ENCODE peak calls at places on chromosome 22, in four cellular contexts. Y is IMR-90, F is uterus, J is right lobe of liver. L is an unnamed sample. For H3K27me3, the result is how much of the 10 kb centered on the place peaks cover.

GRCh38 chr22:50136431-50137047 is 34.0 kb upstream of the PANX2 start:
- DNase-seq in Y (no peak), F (no peak), J (no peak), L (no peak)

GRCh38 chr22:49418341-49418894 is 409.3 kb downstream of the BRD1 start:
- DNase-seq in Y (no peak), F (no peak), J (no peak), L (no peak)

GRCh38 chr22:40244586-40244985 is 66.9 kb downstream of the TNRC6B start:
- DNase-seq in Y (no peak), F (no peak), J (no peak), L (no peak)

GRCh38 chr22:27994481-27995331 is 75.7 kb upstream of the PITPNB start:
- DNase-seq in Y (no peak), F (peak), J (peak), L (no peak)

GRCh38 chr22:27627444-27627833 is 174.1 kb downstream of the MN1 start:
- DNase-seq in Y (no peak), F (no peak), J (no peak), L (no peak)

GRCh38 chr22:50507421-50507990 is at the start of gene LMF2:
- DNase-seq in Y (no peak), F (peak), J (peak), L (peak)

GRCh38 chr22:34430386-34430785 is 510.1 kb upstream of the LARGE1 start:
- DNase-seq in Y (no peak), F (no peak), J (no peak), L (no peak)

GRCh38 chr22:37428649-37429586 is 1.6 kb upstream of the ELFN2 start:
- DNase-seq in Y (peak), F (no peak), J (peak), L (peak)

GRCh38 chr22:19289475-19290161 is 1.9 kb downstream of the CLTCL1 start:
- DNase-seq in Y (peak), F (no peak), J (no peak), L (no peak)

GRCh38 chr22:27801197-27801615 is 350 bp downstream of the MN1 start:
- DNase-seq in Y (peak), F (no peak), J (no peak), L (peak)

DNA sequence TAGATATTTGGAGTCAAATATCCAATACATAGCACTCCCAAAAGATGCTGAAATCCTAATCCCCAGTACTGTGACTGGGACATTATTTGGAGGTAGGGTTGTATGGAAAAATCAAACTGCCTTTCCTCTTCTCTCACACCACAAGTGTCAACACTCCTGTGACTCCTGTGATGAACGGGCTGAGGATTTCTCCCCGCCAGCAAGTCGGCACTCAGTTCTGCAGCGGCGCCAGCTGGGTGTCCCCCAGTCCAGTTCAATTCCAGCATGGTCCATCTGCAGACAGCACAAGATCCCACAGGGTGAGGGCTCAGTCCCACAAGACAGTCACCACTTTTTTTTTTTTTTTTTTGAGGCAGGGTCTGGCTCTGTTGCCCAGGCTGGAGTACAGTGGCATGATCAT is 4.3 kb upstream of the PARVB start:
- DNase-seq in Y (no peak), F (no peak), J (no peak), L (no peak)
- H3K27me3 ChIP-seq in Y (under half), F (under half), J (under half), L (under half)

GRCh38 chr22:23774114-23774921 is 1.7 kb downstream of the MMP11 start:
- DNase-seq in Y (no peak), F (no peak), J (no peak), L (no peak)
- TF ChIP-seq POLR2A in Y (no peak), F (no peak), J (no peak), L (no peak)

GRCh38 chr22:30970356-30970746 is 1.3 kb downstream of the TUG1 start:
- DNase-seq in Y (no peak), F (no peak), J (no peak), L (no peak)

GRCh38 chr22:30968015-30968923 is at the start of gene MORC2:
- DNase-seq in Y (peak), F (peak), J (peak), L (peak)

GRCh38 chr22:30964858-30965257 is 3.7 kb downstream of the MORC2 start:
- DNase-seq in Y (no peak), F (no peak), J (no peak), L (no peak)

GRCh38 chr22:30968924-30969531 is at the start of gene TUG1:
- DNase-seq in Y (peak), F (peak), J (peak), L (peak)

GRCh38 chr22:30969532-30970355 is 679 bp downstream of the TUG1 start:
- DNase-seq in Y (peak), F (peak), J (no peak), L (no peak)
- TF ChIP-seq CTCF in Y (peak), F (no peak), J (no peak), L (no peak)

GRCh38 chr22:44755956-44756361 is 3.6 kb downstream of the ARHGAP8 start:
- DNase-seq in Y (no peak), F (no peak), J (no peak), L (peak)

GRCh38 chr22:44755418-44755817 is 3.0 kb downstream of the ARHGAP8 start:
- DNase-seq in Y (no peak), F (no peak), J (no peak), L (no peak)

GRCh38 chr22:44755000-44755399 is 2.6 kb downstream of the ARHGAP8 start:
- DNase-seq in Y (no peak), F (no peak), J (no peak), L (no peak)

GRCh38 chr22:44752285-44753188 is at the start of gene ARHGAP8:
- DNase-seq in Y (no peak), F (no peak), J (no peak), L (peak)

DNA sequence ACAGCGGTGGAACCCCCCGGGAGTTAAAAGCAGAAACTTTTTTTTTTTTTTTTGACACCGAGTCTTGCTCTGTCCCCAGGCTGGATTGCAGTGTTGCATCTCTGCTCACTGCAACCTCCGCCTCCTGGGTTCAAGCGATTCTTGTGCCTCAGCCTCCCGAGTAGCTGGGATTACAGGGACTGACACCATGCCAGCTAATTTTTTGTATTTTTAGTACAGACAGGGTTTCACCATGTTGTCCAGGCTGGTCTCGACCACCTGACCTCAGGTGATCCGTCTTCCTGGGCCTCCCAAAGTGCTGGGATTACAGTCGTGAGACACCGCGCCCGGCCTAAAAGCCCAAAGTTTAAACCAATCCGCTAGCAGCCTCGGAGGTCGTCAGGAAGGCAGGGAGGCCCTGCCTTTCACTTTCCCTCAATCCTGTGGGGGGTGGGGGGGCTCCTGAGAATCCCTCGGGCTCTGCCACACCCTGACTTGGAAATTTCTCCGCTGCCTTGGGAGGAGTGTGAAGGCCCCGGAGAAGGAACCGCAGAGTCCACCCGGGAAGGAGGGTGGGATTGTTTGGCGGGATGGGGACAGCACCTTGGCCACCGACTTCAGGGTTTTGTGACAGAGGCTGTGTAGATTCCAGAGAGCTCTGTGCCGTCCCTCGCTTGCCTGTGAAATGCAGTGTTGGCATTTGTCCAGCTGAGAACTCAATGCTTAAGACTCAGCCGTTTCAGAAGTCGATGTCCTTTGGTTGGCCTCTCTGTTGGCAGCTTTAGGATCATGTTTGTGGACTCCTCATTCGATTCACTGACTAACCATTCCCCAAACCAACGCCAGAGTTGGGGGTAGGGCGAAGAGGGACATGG is 1.0 kb downstream of the ARHGAP8 start:
- DNase-seq in Y (peak), F (no peak), J (no peak), L (peak)
- H3K27me3 ChIP-seq in Y (under half), F (under half), J (under half), L (under half)

GRCh38 chr22:46590334-46590733 is 29.9 kb upstream of the GRAMD4 start:
- DNase-seq in Y (no peak), F (no peak), J (no peak), L (no peak)
- TF ChIP-seq POLR2A in Y (no peak), F (no peak), J (no peak), L (no peak)